ENCODE peak calls at places on chromosomes 12 and 14, in eight cellular contexts. P is left ventricle myocardium inferior, M is pancreas, U is sigmoid colon, Y is stomach, S is PC-3, V is uterus, Z is GM12878. H is an unnamed sample.

GRCh38 chr14:100755649-100756048 is 29.0 kb downstream of the DLK1 start:
- DNase-seq in P (no peak), M (no peak), U (no peak), Y (no peak), S (peak; percentile 77), V (no peak), Z (no peak), H (no peak)

GRCh38 chr14:69214376-69214775 is 23.1 kb downstream of the EXD2 start:
- DNase-seq in P (no peak), M (no peak), U (no peak), Y (no peak), S (peak; percentile 31), V (no peak), Z (no peak), H (no peak)

GRCh38 chr12:52045794-52046199 is 5.4 kb upstream of the NR4A1 start:
- DNase-seq in P (no peak), M (no peak), U (peak; percentile 78), Y (peak; percentile 64), S (no peak), V (no peak), Z (no peak), H (no peak)

GRCh38 chr12:94263905-94264655 is 115.7 kb downstream of the PLXNC1 start:
- DNase-seq in P (no peak), M (no peak), U (no peak), Y (no peak), S (no peak), V (no peak), Z (no peak), H (no peak)

GRCh38 chr12:29492884-29493283 is 4.6 kb downstream of the OVCH1 start:
- DNase-seq in P (no peak), M (no peak), U (no peak), Y (no peak), S (no peak), V (no peak), Z (no peak), H (no peak)

GRCh38 chr12:98422809-98423208 is 92.6 kb upstream of the TMPO start:
- DNase-seq in P (no peak), M (no peak), U (no peak), Y (no peak), S (peak; percentile 42), V (no peak), Z (no peak), H (no peak)

GRCh38 chr12:14618990-14619389 is 51.3 kb upstream of the PLBD1 start:
- DNase-seq in P (no peak), M (no peak), U (no peak), Y (no peak), S (peak; percentile 30), V (no peak), Z (no peak), H (no peak)

GRCh38 chr12:26810330-26810729 is 22.7 kb downstream of the ITPR2 start:
- DNase-seq in P (peak; percentile 57), M (peak; percentile 28), U (peak; percentile 73), Y (peak; percentile 71), S (no peak), V (peak; percentile 36), Z (no peak), H (no peak)

GRCh38 chr12:124233846-124234620 is 60.9 kb upstream of the RFLNA start:
- DNase-seq in P (no peak), M (no peak), U (no peak), Y (no peak), S (no peak), V (no peak), Z (no peak), H (no peak)

GRCh38 chr12:131452444-131452860 is 258.4 kb upstream of the SFSWAP start:
- DNase-seq in P (no peak), M (no peak), U (peak; percentile 48), Y (peak; percentile 18), S (peak; percentile 69), V (no peak), Z (no peak), H (no peak)

GRCh38 chr12:131455581-131456110 is 255.2 kb upstream of the SFSWAP start:
- DNase-seq in P (no peak), M (no peak), U (no peak), Y (peak; percentile 23), S (no peak), V (no peak), Z (no peak), H (no peak)

GRCh38 chr12:131455218-131455506 is 255.7 kb upstream of the SFSWAP start:
- DNase-seq in P (no peak), M (no peak), U (no peak), Y (no peak), S (no peak), V (no peak), Z (no peak), H (no peak)

GRCh38 chr12:131456301-131457027 is 254.4 kb upstream of the SFSWAP start:
- DNase-seq in P (no peak), M (no peak), U (no peak), Y (peak; percentile 18), S (no peak), V (no peak), Z (no peak), H (no peak)

DNA sequence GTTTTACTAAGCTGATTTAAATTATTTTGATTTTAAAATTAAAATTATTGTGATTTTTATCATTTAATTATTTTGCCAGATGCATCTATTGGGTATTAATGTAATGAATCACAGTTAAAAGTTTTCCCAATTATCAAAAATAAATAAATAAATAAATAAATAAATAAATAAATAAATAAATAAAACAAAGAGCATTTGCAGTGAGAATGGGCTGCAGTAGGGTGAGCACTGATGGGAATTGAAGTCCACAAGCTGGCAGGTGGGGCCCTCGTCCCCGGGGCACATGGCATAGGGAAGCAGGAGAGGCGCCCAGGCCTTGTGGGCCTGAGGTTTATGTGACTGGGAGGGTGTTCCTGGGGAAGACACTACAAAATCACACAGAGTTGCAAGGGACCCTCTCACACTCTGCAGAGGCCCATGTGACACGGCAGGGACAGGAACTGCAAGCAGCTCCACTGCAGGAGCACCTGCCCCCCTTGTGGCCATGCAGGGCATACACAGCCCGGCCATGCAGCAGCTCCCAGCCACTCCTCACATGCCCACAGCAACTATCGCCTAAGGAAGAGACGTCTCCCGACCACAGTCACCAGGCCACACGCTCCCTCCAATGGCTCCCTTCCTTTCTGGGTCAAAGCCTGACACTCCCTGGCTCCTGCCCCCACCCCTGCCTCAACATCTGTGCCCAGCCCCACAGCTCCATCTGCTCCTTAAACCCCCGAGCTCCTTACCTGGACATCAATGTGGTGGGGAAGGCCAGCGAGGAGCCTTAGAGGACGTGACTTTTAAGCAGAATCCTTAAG is 256.3 kb upstream of the SFSWAP start:
- DNase-seq in P (no peak), M (no peak), U (no peak), Y (peak; percentile 27), S (peak; percentile 74), V (no peak), Z (no peak), H (no peak)
- TF ChIP-seq CTCF in P (peak; percentile 68), M (peak; percentile 45), U (peak; percentile 39), Y (no peak), S (peak; percentile 89), V (peak; percentile 24), Z (peak; percentile 70), H (peak; percentile 17)

DNA sequence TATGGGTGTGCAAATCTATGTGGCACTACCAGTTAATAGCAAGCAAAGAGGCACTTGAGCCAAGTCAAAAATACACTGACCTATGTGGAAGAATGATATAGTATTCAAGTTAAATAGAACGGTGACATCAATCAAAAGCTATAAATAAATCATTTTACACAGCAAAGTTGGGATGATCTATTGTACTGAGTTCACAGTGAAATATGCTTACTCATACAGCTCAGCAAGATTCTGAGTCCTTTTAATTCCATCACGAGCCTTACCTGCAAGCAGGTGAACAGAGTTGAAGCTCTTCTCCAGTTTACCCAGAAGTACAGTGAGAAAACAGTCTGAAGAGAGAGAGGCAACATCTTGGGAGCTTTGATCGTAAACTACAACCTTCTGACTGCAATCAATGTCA is 43.1 kb downstream of the DUSP16 start:
- DNase-seq in P (no peak), M (no peak), U (no peak), Y (no peak), S (no peak), V (no peak), Z (no peak), H (no peak)
- H3K4me3 ChIP-seq in P (no peak overlapping the region), M (no peak overlapping the region), U (no peak overlapping the region), Y (no peak overlapping the region), S (no peak overlapping the region), V (no peak overlapping the region), Z (no peak overlapping the region), H (no peak overlapping the region)

GRCh38 chr14:89254201-89254919 is 162.7 kb downstream of the FOXN3 start:
- DNase-seq in P (no peak), M (no peak), U (no peak), Y (no peak), S (no peak), V (no peak), Z (no peak), H (no peak)
- TF ChIP-seq CTCF in P (no peak), M (no peak), U (no peak), Y (no peak), S (no peak), V (no peak), Z (no peak), H (no peak)

GRCh38 chr12:47124451-47124850 is 44.7 kb upstream of the AMIGO2 start:
- DNase-seq in P (no peak), M (no peak), U (no peak), Y (no peak), S (peak; percentile 36), V (no peak), Z (no peak), H (no peak)
- H3K4me3 ChIP-seq in P (no peak overlapping the region), M (no peak overlapping the region), U (no peak overlapping the region), Y (no peak overlapping the region), S (no peak overlapping the region), V (no peak overlapping the region), Z (no peak overlapping the region), H (no peak overlapping the region)

DNA sequence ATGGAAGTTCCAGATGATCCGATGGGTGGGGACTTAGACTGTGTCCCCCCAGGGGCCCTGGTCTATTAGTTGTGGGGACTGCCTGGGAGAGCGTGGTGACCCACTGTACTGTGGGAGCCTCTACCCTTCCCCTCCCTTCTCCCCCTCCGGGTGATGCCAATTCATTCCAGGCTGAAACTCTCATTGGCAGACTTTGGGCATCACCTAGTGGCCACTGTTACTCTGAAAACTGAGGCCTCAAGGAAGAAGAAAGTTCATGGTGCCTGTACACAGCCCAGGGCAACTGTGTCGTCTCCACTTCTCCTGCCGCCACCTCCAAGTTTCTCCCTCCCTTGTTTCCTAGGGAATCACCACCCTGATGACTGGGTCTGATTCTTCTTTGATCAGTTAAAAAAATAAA is 173.6 kb upstream of the ALG10B start:
- DNase-seq in P (no peak), M (no peak), U (no peak), Y (peak; percentile 38), S (peak; percentile 55), V (no peak), Z (no peak), H (no peak)
- TF ChIP-seq CTCF in P (no peak), M (no peak), U (no peak), Y (no peak), S (peak; percentile 55), V (no peak), Z (no peak), H (no peak)

GRCh38 chr12:115776399-115776798 is 501.1 kb downstream of the MED13L start:
- DNase-seq in P (no peak), M (no peak), U (no peak), Y (no peak), S (no peak), V (no peak), Z (no peak), H (no peak)
- H3K4me3 ChIP-seq in P (no peak overlapping the region), M (no peak overlapping the region), U (no peak overlapping the region), Y (no peak overlapping the region), S (no peak overlapping the region), V (no peak overlapping the region), Z (no peak overlapping the region), H (no peak overlapping the region)

H was measured in retinal pigment epithelial cell.